ENCODE peak calls at places on chromosomes 1 and 21, in five cellular contexts. Z is MM.1S; U is CD8-positive, alpha-beta memory T cell; W is effector memory CD4-positive, alpha-beta T cell; F is colonic mucosa. A is an unnamed sample.

GRCh38 chr1:203799157-203799556 is 3.7 kb downstream of the ZBED6 start:
- DNase-seq in W (no peak), U (no peak), F (no peak), Z (no peak), A (no peak)

GRCh38 chr1:93670141-93670540 is 11.5 kb downstream of the BCAR3 start:
- DNase-seq in Z (no peak), F (no peak), W (no peak), U (no peak), A (no peak)

GRCh38 chr1:94236630-94237290 is 624 bp downstream of the ARHGAP29 start:
- DNase-seq in W (no peak), F (peak; percentile 46), U (no peak), Z (peak; percentile 24), A (no peak)

GRCh38 chr1:3313579-3313955 is 140.9 kb upstream of the ARHGEF16 start:
- DNase-seq in F (peak; percentile 59), U (no peak), Z (no peak), W (no peak), A (peak; percentile 71)

GRCh38 chr1:225754940-225755635 is 22.5 kb upstream of the SRP9 start:
- DNase-seq in F (peak; percentile 53), Z (no peak), W (no peak), U (no peak), A (peak; percentile 79)

GRCh38 chr1:159941867-159942560 is 3.4 kb downstream of the IGSF9 start:
- DNase-seq in U (no peak), W (no peak), Z (no peak), F (no peak), A (no peak)

GRCh38 chr1:111934346-111934745 is 55.1 kb downstream of the KCND3 start:
- DNase-seq in U (no peak), F (no peak), W (no peak), Z (no peak), A (no peak)

GRCh38 chr1:108570998-108571401 is 11.1 kb downstream of the EEIG2 start:
- DNase-seq in U (no peak), F (no peak), W (no peak), Z (no peak), A (no peak)

GRCh38 chr1:2375923-2376260 is 15.5 kb downstream of the MORN1 start:
- DNase-seq in F (no peak), Z (no peak), W (no peak), U (no peak), A (no peak)

GRCh38 chr21:45415188-45415942 is 10.4 kb downstream of the COL18A1 start:
- DNase-seq in W (no peak), U (no peak), F (no peak), Z (no peak), A (no peak)

GRCh38 chr1:161382214-161383019 is 14.7 kb upstream of the CFAP126 start:
- DNase-seq in U (peak; percentile 37), Z (peak; percentile 74), W (no peak), F (no peak), A (no peak)

GRCh38 chr1:21290546-21290944 is 282 bp upstream of the ECE1 start:
- DNase-seq in Z (peak; percentile 68), W (no peak), U (peak; percentile 32), F (no peak), A (peak; percentile 61)

GRCh38 chr1:116834605-116835004 is 75.1 kb upstream of the PTGFRN start:
- DNase-seq in Z (no peak), U (no peak), W (no peak), F (no peak), A (no peak)

GRCh38 chr1:118894836-118895235 is 93.3 kb downstream of the TBX15 start:
- DNase-seq in W (no peak), Z (no peak), U (no peak), F (no peak), A (no peak)

GRCh38 chr1:52127181-52128175 is 14.4 kb upstream of the ZFYVE9 start:
- DNase-seq in Z (peak; percentile 46), U (peak; percentile 18), W (no peak), F (peak; percentile 47), A (peak; percentile 62)

GRCh38 chr1:20380616-20381035 is 90.0 kb downstream of the VWA5B1 start:
- DNase-seq in U (no peak), Z (no peak), W (no peak), F (no peak), A (peak; percentile 36)

GRCh38 chr21:15250384-15250783 is 185.6 kb upstream of the NRIP1 start:
- DNase-seq in W (no peak), U (no peak), F (no peak), Z (no peak), A (no peak)

GRCh38 chr1:31702836-31703404 is 897 bp downstream of the COL16A1 start:
- DNase-seq in W (no peak), Z (no peak), F (no peak), U (no peak), A (no peak)

GRCh38 chr1:31703431-31704260 is at the start of gene COL16A1:
- DNase-seq in Z (no peak), W (no peak), F (peak; percentile 65), U (no peak), A (peak; percentile 69)

GRCh38 chr1:31700468-31701136 is 3.2 kb downstream of the COL16A1 start:
- DNase-seq in W (no peak), Z (no peak), F (no peak), U (no peak), A (no peak)

GRCh38 chr1:31699341-31699891 is 4.4 kb downstream of the COL16A1 start:
- DNase-seq in U (peak; percentile 33), Z (no peak), F (no peak), W (no peak), A (peak; percentile 74)

DNA sequence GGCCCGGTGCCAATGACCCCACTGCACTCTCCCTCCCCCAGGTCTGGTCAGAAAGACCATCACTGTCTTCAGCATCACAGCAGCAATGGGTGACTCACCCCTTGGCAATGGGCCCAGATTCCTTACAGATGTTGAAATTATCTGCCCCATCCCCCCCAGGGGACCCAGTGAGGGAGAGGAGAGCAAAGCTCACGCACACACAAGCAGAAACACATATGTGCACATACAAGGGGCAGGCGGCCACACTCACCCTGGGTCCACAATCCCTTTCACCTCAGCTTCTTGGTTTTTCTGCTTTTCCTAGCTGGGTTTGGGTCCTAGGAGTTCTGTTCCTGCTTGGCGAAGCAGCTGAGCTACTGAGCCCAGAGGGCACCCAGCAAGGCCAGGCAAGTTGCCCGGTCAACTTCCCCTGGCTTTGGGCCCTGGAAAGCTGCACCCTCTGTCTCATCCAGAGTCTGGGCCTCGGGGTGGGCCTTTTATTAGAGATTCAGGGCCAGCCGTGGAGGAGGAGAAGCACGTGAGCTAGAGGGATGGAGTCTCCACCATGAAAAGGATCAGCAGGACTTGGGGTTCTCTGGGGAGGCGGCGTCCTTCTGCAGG is 2.6 kb downstream of the COL16A1 start:
- DNase-seq in U (no peak), W (no peak), F (peak; percentile 81), Z (no peak), A (peak; percentile 58)
- H3K4me3 ChIP-seq in U (no peak overlapping the region), W (no peak overlapping the region), F (no peak overlapping the region), Z (no peak overlapping the region), A (no peak overlapping the region)

GRCh38 chr1:212037900-212038299 is 2.4 kb downstream of the DTL start:
- DNase-seq in F (no peak), U (no peak), Z (no peak), W (peak; percentile 0), A (no peak)

GRCh38 chr1:212035123-212035834 is at the start of the genes DTL and INTS7:
- DNase-seq in Z (peak; percentile 100), F (peak; percentile 99), W (peak; percentile 97), U (peak; percentile 99), A (peak; percentile 98)

GRCh38 chr1:212039622-212040021 is 4.1 kb downstream of the DTL start:
- DNase-seq in F (no peak), U (no peak), W (no peak), Z (no peak), A (no peak)

GRCh38 chr1:212034516-212035122 is 738 bp downstream of the INTS7 start:
- DNase-seq in Z (no peak), W (no peak), U (no peak), F (no peak), A (no peak)

GRCh38 chr1:212035835-212036605 is 472 bp downstream of the DTL start:
- DNase-seq in U (no peak), W (no peak), Z (no peak), F (no peak), A (no peak)
- H3K27ac ChIP-seq in U (peak overlapping the region; percentile 70), W (peak overlapping the region; percentile 23), Z (peak overlapping the region; percentile 82), F (no peak overlapping the region), A (peak overlapping the region; percentile 87)

GRCh38 chr1:95257758-95258157 is 23.7 kb downstream of the RWDD3 start:
- DNase-seq in U (no peak), W (no peak), F (no peak), Z (no peak), A (no peak)

GRCh38 chr1:95265106-95265505 is 31.1 kb downstream of the RWDD3 start:
- DNase-seq in F (no peak), W (no peak), U (no peak), Z (no peak), A (no peak)

GRCh38 chr1:95259245-95259644 is 25.2 kb downstream of the RWDD3 start:
- DNase-seq in U (no peak), F (no peak), Z (no peak), W (no peak), A (no peak)

GRCh38 chr1:95262928-95263327 is 28.9 kb downstream of the RWDD3 start:
- DNase-seq in U (no peak), W (no peak), F (no peak), Z (no peak), A (no peak)

DNA sequence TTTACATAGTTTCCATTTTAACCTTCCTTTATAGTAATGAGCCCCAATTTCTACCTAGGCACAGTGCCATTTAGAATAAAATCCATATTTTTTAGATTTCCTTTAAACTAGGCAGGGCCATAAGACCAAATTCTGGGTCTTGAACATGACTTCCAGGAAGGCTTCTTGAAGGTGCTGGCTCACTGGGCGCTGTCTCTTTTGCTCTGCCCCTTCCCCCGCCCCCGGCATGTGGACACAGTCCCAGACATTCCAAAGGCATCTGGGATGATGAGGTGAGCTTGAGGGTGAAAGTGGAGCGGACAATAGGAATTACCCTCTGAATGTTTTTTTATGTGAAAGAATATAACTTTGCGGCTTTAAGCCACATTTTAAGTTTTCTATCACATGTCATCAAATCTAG is 29.4 kb downstream of the RWDD3 start:
- DNase-seq in W (no peak), Z (no peak), F (no peak), U (no peak), A (no peak)
- H3K27me3 ChIP-seq in W (no peaks in the 10 kb centered on the region), Z (no peaks in the 10 kb centered on the region), F (no peaks in the 10 kb centered on the region), U (no peaks in the 10 kb centered on the region), A (no peaks in the 10 kb centered on the region)

GRCh38 chr1:248751635-248752034 is 3.9 kb downstream of the LYPD8 start:
- DNase-seq in Z (no peak), W (no peak), U (no peak), F (no peak), A (no peak)

GRCh38 chr1:248752119-248752931 is 3.2 kb downstream of the LYPD8 start:
- DNase-seq in U (no peak), W (no peak), Z (no peak), F (no peak), A (no peak)

GRCh38 chr1:248753715-248754280 is 1.8 kb downstream of the LYPD8 start:
- DNase-seq in Z (no peak), F (no peak), W (no peak), U (no peak), A (no peak)

GRCh38 chr1:248752981-248753525 is 2.5 kb downstream of the LYPD8 start:
- DNase-seq in U (no peak), W (no peak), Z (no peak), F (no peak), A (no peak)

DNA sequence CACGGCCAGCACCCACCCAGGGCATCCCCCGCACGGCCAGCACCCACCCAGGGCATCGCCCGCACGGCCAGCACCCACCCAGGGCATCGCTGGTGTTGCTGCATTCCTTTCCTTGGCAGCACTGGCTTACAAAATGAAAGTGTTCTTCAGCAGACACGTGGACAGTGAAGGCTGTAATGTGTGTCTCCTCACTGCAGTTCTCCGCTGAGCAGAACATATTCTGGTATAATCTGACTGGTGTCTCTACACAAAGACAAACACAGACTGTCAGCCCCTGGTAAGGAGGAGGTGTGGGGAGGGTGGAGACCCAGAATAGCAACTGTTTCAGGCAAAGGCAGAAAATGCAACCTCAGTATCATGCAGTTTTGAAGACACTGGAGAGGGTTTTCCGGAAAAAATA is 7.3 kb downstream of the LYPD8 start:
- DNase-seq in W (no peak), F (no peak), U (no peak), Z (no peak), A (no peak)
- H3K4me3 ChIP-seq in W (no peak overlapping the region), F (no peak overlapping the region), U (no peak overlapping the region), Z (no peak overlapping the region), A (no peak overlapping the region)